ENCODE peak calls at places on chromosomes 11 and 22, in seven cellular contexts. Y is AG04450, X is WERI-Rb-1, E is HFFc6, T is prostate gland, C is K562, F is astrocyte of the spinal cord. N is an unnamed sample.

GRCh38 chr11:88303037-88303436 is 34.5 kb downstream of the CTSC start:
- DNase-seq in X (no peak), Y (no peak), C (no peak), T (no peak), F (no peak), E (no peak), N (no peak)

GRCh38 chr22:28894320-28894719 is 10.9 kb downstream of the ZNRF3 start:
- DNase-seq in F (no peak), Y (no peak), X (peak; percentile 56), C (no peak), E (no peak), T (peak; percentile 30), N (peak; percentile 57)

GRCh38 chr11:57263351-57263750 is 26.3 kb upstream of the APLNR start:
- DNase-seq in Y (no peak), X (no peak), F (no peak), C (no peak), E (no peak), T (no peak), N (no peak)

GRCh38 chr22:44393066-44393465 is 80.3 kb upstream of the SHISAL1 start:
- DNase-seq in C (no peak), F (no peak), E (no peak), Y (no peak), T (no peak), X (peak; percentile 1), N (peak; percentile 40)

GRCh38 chr22:43542681-43543521 is 131.1 kb downstream of the MPPED1 start:
- DNase-seq in T (no peak), X (no peak), C (no peak), E (no peak), F (no peak), Y (no peak), N (no peak)

GRCh38 chr22:17674152-17674551 is 35.6 kb downstream of the BCL2L13 start:
- DNase-seq in Y (no peak), X (no peak), E (no peak), C (no peak), F (no peak), T (no peak), N (no peak)

GRCh38 chr11:118374729-118375128 is 15.3 kb downstream of the UBE4A start:
- DNase-seq in Y (no peak), X (no peak), F (no peak), T (no peak), C (no peak), E (no peak), N (no peak)

GRCh38 chr11:117914398-117914761 is 14.8 kb downstream of the TMPRSS13 start:
- DNase-seq in C (no peak), F (no peak), Y (no peak), E (no peak), T (no peak), X (no peak), N (peak; percentile 41)

GRCh38 chr22:17786435-17787158 is 12.3 kb upstream of the BID start:
- DNase-seq in F (peak; percentile 49), C (peak; percentile 88), Y (no peak), T (no peak), X (peak; percentile 58), E (peak; percentile 6), N (peak; percentile 70)

GRCh38 chr11:126809514-126810289 is 190.9 kb downstream of the KIRREL3 start:
- DNase-seq in C (no peak), X (no peak), T (no peak), Y (no peak), E (no peak), F (no peak), N (no peak)

GRCh38 chr22:44577391-44578114 is 79.5 kb upstream of the RTL6 start:
- DNase-seq in C (no peak), Y (no peak), X (peak; percentile 6), F (no peak), E (no peak), T (no peak), N (no peak)

GRCh38 chr11:65047581-65048422 is 6.8 kb downstream of the SAC3D1 start:
- DNase-seq in F (no peak), C (peak; percentile 40), E (no peak), Y (no peak), T (no peak), X (no peak), N (no peak)

GRCh38 chr11:66329165-66329673 is 7.0 kb downstream of the RIN1 start:
- DNase-seq in X (no peak), E (no peak), T (no peak), Y (no peak), C (peak; percentile 8), F (no peak), N (no peak)

GRCh38 chr11:93253111-93253510 is 55.3 kb upstream of the SLC36A4 start:
- DNase-seq in X (no peak), T (no peak), F (no peak), E (no peak), C (no peak), Y (no peak), N (no peak)

GRCh38 chr11:71279916-71280645 is 27.7 kb upstream of the SHANK2 start:
- DNase-seq in T (no peak), E (no peak), C (no peak), Y (no peak), X (no peak), F (no peak), N (peak; percentile 85)

GRCh38 chr11:80239217-80239616 is 798.4 kb upstream of the TENM4 start:
- DNase-seq in Y (no peak), T (peak; percentile 53), C (no peak), X (no peak), F (no peak), E (no peak), N (no peak)

GRCh38 chr11:126025822-126026221 is 36.8 kb downstream of the CDON start:
- DNase-seq in E (no peak), Y (no peak), F (no peak), T (no peak), C (no peak), X (no peak), N (no peak)

GRCh38 chr11:13368041-13368446 is 90.5 kb downstream of the BMAL1 start:
- DNase-seq in T (no peak), C (no peak), X (no peak), F (peak; percentile 24), E (peak; percentile 57), Y (no peak), N (no peak)

GRCh38 chr11:121464352-121464946 is 11.7 kb upstream of the SORL1-AS1 start:
- DNase-seq in Y (peak; percentile 75), T (peak; percentile 65), F (peak; percentile 88), X (no peak), C (no peak), E (peak; percentile 90), N (peak; percentile 81)

GRCh38 chr22:46561435-46561905 is 24.1 kb upstream of the CELSR1 start:
- DNase-seq in T (no peak), X (peak; percentile 74), C (peak; percentile 60), F (no peak), Y (no peak), E (no peak), N (peak; percentile 91)

GRCh38 chr22:36565686-36566085 is 36.7 kb upstream of the EIF3D start:
- DNase-seq in F (no peak), X (no peak), C (no peak), T (no peak), E (no peak), Y (no peak), N (no peak)

GRCh38 chr11:15055620-15056356 is 17.6 kb upstream of the CALCB start:
- DNase-seq in X (no peak), E (no peak), C (no peak), F (no peak), Y (no peak), T (no peak), N (no peak)

GRCh38 chr11:65553301-65554001 is 4.7 kb downstream of the LTBP3 start:
- DNase-seq in Y (no peak), T (no peak), X (no peak), C (peak; percentile 64), E (no peak), F (no peak), N (peak; percentile 89)

GRCh38 chr22:20131856-20132685 is 467 bp downstream of the ZDHHC8 start:
- DNase-seq in X (no peak), C (peak; percentile 66), Y (no peak), T (no peak), E (no peak), F (no peak), N (no peak)

GRCh38 chr11:61890536-61891330 is 612 bp downstream of the FADS3 start:
- DNase-seq in Y (no peak), C (peak; percentile 67), X (peak; percentile 37), E (peak; percentile 80), T (no peak), F (peak; percentile 68), N (peak; percentile 80)
- TF ChIP-seq CTCF in Y (no peak), C (peak; percentile 19), X (peak; percentile 31), E (peak; percentile 51), T (peak; percentile 14), F (no peak), N (peak; percentile 44)

GRCh38 chr11:111064118-111064517 is 181.4 kb upstream of the POU2AF2 start:
- DNase-seq in X (no peak), E (peak; percentile 54), C (no peak), T (no peak), Y (peak; percentile 64), F (peak; percentile 90), N (no peak)

GRCh38 chr11:111066861-111067260 is 178.7 kb upstream of the POU2AF2 start:
- DNase-seq in Y (no peak), C (no peak), E (no peak), F (peak; percentile 22), X (no peak), T (no peak), N (no peak)

GRCh38 chr11:111063711-111064110 is 181.8 kb upstream of the POU2AF2 start:
- DNase-seq in X (peak; percentile 21), T (no peak), F (no peak), E (no peak), Y (no peak), C (no peak), N (no peak)

GRCh38 chr11:111067994-111068393 is 177.5 kb upstream of the POU2AF2 start:
- DNase-seq in C (no peak), Y (no peak), F (no peak), E (no peak), X (no peak), T (no peak), N (no peak)

GRCh38 chr11:111069076-111069475 is 176.4 kb upstream of the POU2AF2 start:
- DNase-seq in C (no peak), F (peak; percentile 86), X (no peak), T (no peak), E (peak; percentile 32), Y (peak; percentile 18), N (peak; percentile 72)
- TF ChIP-seq CTCF in C (no peak), F (peak; percentile 47), X (no peak), T (no peak), E (peak; percentile 69), Y (peak; percentile 58), N (peak; percentile 79)

GRCh38 chr11:61183645-61184044 is 19.7 kb upstream of the PGA3 start:
- DNase-seq in E (no peak), Y (no peak), X (no peak), T (no peak), C (no peak), F (no peak), N (no peak)
- TF ChIP-seq CTCF in E (peak; percentile 49), Y (peak; percentile 32), X (no peak), T (no peak), C (no peak), F (no peak), N (peak; percentile 55)

DNA sequence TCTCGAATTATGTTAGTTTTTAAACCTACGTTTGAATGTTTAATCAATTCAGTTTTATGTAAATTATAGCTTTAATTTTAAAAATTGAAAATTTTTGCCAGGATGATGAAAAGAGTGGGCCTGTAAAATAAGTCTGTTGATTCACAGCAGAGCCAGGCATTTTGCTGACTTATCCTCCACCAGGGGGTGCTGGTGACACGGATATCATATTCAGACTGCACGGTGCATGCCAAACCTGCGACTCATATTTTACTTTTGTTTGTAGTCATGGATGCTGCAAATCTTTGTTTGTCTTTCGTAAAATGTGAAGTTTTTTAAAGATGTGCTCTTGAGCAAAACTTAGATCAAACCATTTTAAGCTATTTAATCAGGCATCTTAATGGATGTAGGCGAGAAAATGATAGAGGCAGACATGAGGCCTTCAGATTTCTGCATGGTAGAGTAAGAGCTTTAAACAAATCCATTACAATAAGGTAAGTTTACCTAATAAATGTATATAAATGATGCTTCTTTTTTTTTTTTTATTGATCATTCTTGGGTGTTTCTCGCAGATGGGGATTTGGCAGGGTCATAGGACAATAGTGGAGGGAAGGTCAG is 3.6 kb upstream of the OR8B3 start:
- DNase-seq in Y (peak; percentile 74), F (peak; percentile 88), E (peak; percentile 87), T (peak; percentile 39), X (peak; percentile 59), C (peak; percentile 58), N (peak; percentile 81)
- TF ChIP-seq CTCF in Y (peak; percentile 88), F (peak; percentile 88), E (peak; percentile 92), T (peak; percentile 23), X (peak; percentile 70), C (peak; percentile 79), N (peak; percentile 83)

N was measured in endodermal cell.